ENCODE peak calls at places on chromosomes 13 and 19, in seven cellular contexts. One of them, this sample, is unnamed.
A peak's percentile ranks its signal among the peaks of the same experiment; 100 is the strongest.

GRCh38 chr13:33728271-33729037 is 89.5 kb upstream of the RFC3 start:
- DNase-seq in mesenchymal stem cell: no peak
- DNase-seq in mesendoderm: no peak
- DNase-seq in mucosa of gallbladder: peak; percentile 51
- DNase-seq in caudate nucleus: no peak
- DNase-seq in C1 segment of cervical spinal cord: no peak
- DNase-seq in smooth muscle cell of the brain vasculature: no peak
- DNase-seq in this sample: no peak

GRCh38 chr13:64753606-64754005 is 2476.5 kb downstream of the PCDH9 start:
- DNase-seq in mesenchymal stem cell: no peak
- DNase-seq in mesendoderm: no peak
- DNase-seq in mucosa of gallbladder: no peak
- DNase-seq in caudate nucleus: no peak
- DNase-seq in C1 segment of cervical spinal cord: no peak
- DNase-seq in smooth muscle cell of the brain vasculature: no peak
- DNase-seq in this sample: no peak

GRCh38 chr13:36531746-36532486 is 99.6 kb downstream of the CCNA1 start:
- DNase-seq in mesenchymal stem cell: peak; percentile 47
- DNase-seq in mesendoderm: no peak
- DNase-seq in mucosa of gallbladder: no peak
- DNase-seq in caudate nucleus: no peak
- DNase-seq in C1 segment of cervical spinal cord: no peak
- DNase-seq in smooth muscle cell of the brain vasculature: no peak
- DNase-seq in this sample: no peak

GRCh38 chr13:113588394-113589111 is 4.0 kb downstream of the TFDP1 start:
- DNase-seq in mesenchymal stem cell: no peak
- DNase-seq in mesendoderm: no peak
- DNase-seq in mucosa of gallbladder: no peak
- DNase-seq in caudate nucleus: no peak
- DNase-seq in C1 segment of cervical spinal cord: no peak
- DNase-seq in smooth muscle cell of the brain vasculature: no peak
- DNase-seq in this sample: no peak

GRCh38 chr19:47776568-47776967 is 1.9 kb upstream of the SELENOW start:
- DNase-seq in mesenchymal stem cell: peak; percentile 36
- DNase-seq in mesendoderm: peak; percentile 82
- DNase-seq in mucosa of gallbladder: no peak
- DNase-seq in caudate nucleus: no peak
- DNase-seq in C1 segment of cervical spinal cord: no peak
- DNase-seq in smooth muscle cell of the brain vasculature: no peak
- DNase-seq in this sample: no peak

GRCh38 chr19:14116918-14117578 is 514 bp downstream of the PRKACA start:
- DNase-seq in mesenchymal stem cell: no peak
- DNase-seq in mesendoderm: no peak
- DNase-seq in mucosa of gallbladder: no peak
- DNase-seq in caudate nucleus: no peak
- DNase-seq in C1 segment of cervical spinal cord: no peak
- DNase-seq in smooth muscle cell of the brain vasculature: no peak
- DNase-seq in this sample: peak; percentile 25

GRCh38 chr13:83297591-83298305 is 584.5 kb downstream of the SLITRK1 start:
- DNase-seq in mesenchymal stem cell: no peak
- DNase-seq in mesendoderm: no peak
- DNase-seq in mucosa of gallbladder: no peak
- DNase-seq in caudate nucleus: no peak
- DNase-seq in C1 segment of cervical spinal cord: no peak
- DNase-seq in smooth muscle cell of the brain vasculature: no peak
- DNase-seq in this sample: no peak

GRCh38 chr13:99975626-99976025 is 4.1 kb upstream of the ZIC5 start:
- DNase-seq in mesenchymal stem cell: no peak
- DNase-seq in mesendoderm: no peak
- DNase-seq in mucosa of gallbladder: no peak
- DNase-seq in caudate nucleus: no peak
- DNase-seq in C1 segment of cervical spinal cord: no peak
- DNase-seq in smooth muscle cell of the brain vasculature: no peak
- DNase-seq in this sample: no peak

GRCh38 chr13:108795841-108796240 is 166.4 kb downstream of the MYO16 start:
- DNase-seq in mesenchymal stem cell: peak; percentile 24
- DNase-seq in mesendoderm: peak; percentile 3
- DNase-seq in mucosa of gallbladder: no peak
- DNase-seq in caudate nucleus: no peak
- DNase-seq in C1 segment of cervical spinal cord: no peak
- DNase-seq in smooth muscle cell of the brain vasculature: peak; percentile 90
- DNase-seq in this sample: no peak

GRCh38 chr13:38008636-38009035 is 139.1 kb upstream of the TRPC4 start:
- DNase-seq in mesenchymal stem cell: peak; percentile 6
- DNase-seq in mesendoderm: no peak
- DNase-seq in mucosa of gallbladder: peak; percentile 27
- DNase-seq in caudate nucleus: no peak
- DNase-seq in C1 segment of cervical spinal cord: no peak
- DNase-seq in smooth muscle cell of the brain vasculature: no peak
- DNase-seq in this sample: no peak

GRCh38 chr19:49679832-49680472 is 2.9 kb downstream of the PRMT1 start:
- DNase-seq in mesenchymal stem cell: no peak
- DNase-seq in mesendoderm: no peak
- DNase-seq in mucosa of gallbladder: no peak
- DNase-seq in caudate nucleus: no peak
- DNase-seq in C1 segment of cervical spinal cord: no peak
- DNase-seq in smooth muscle cell of the brain vasculature: no peak
- DNase-seq in this sample: no peak

GRCh38 chr13:66207610-66208009 is 1022.5 kb downstream of the PCDH9 start:
- DNase-seq in mesenchymal stem cell: no peak
- DNase-seq in mesendoderm: no peak
- DNase-seq in mucosa of gallbladder: no peak
- DNase-seq in caudate nucleus: no peak
- DNase-seq in C1 segment of cervical spinal cord: no peak
- DNase-seq in smooth muscle cell of the brain vasculature: no peak
- DNase-seq in this sample: no peak

GRCh38 chr13:27270594-27271520 is at the start of gene RASL11A:
- DNase-seq in mesenchymal stem cell: peak; percentile 91
- DNase-seq in mesendoderm: peak; percentile 89
- DNase-seq in mucosa of gallbladder: peak; percentile 80
- DNase-seq in caudate nucleus: peak; percentile 55
- DNase-seq in C1 segment of cervical spinal cord: peak; percentile 61
- DNase-seq in smooth muscle cell of the brain vasculature: no peak
- DNase-seq in this sample: peak; percentile 71

GRCh38 chr19:28234637-28235036 is 978.3 kb downstream of the UQCRFS1 start:
- DNase-seq in mesenchymal stem cell: no peak
- DNase-seq in mesendoderm: peak; percentile 16
- DNase-seq in mucosa of gallbladder: peak; percentile 12
- DNase-seq in caudate nucleus: no peak
- DNase-seq in C1 segment of cervical spinal cord: no peak
- DNase-seq in smooth muscle cell of the brain vasculature: no peak
- DNase-seq in this sample: no peak

GRCh38 chr19:35140207-35140897 is 1.7 kb downstream of the FXYD1 start:
- DNase-seq in mesenchymal stem cell: no peak
- DNase-seq in mesendoderm: no peak
- DNase-seq in mucosa of gallbladder: no peak
- DNase-seq in caudate nucleus: no peak
- DNase-seq in C1 segment of cervical spinal cord: no peak
- DNase-seq in smooth muscle cell of the brain vasculature: no peak
- DNase-seq in this sample: no peak

GRCh38 chr13:48066310-48066989 is 28.5 kb downstream of the MED4 start:
- DNase-seq in mesenchymal stem cell: no peak
- DNase-seq in mesendoderm: no peak
- DNase-seq in mucosa of gallbladder: no peak
- DNase-seq in caudate nucleus: no peak
- DNase-seq in C1 segment of cervical spinal cord: no peak
- DNase-seq in smooth muscle cell of the brain vasculature: no peak
- DNase-seq in this sample: no peak

GRCh38 chr19:4295972-4296771 is 6.0 kb downstream of the TMIGD2 start:
- DNase-seq in mesenchymal stem cell: no peak
- DNase-seq in mesendoderm: no peak
- DNase-seq in mucosa of gallbladder: no peak
- DNase-seq in caudate nucleus: no peak
- DNase-seq in C1 segment of cervical spinal cord: no peak
- DNase-seq in smooth muscle cell of the brain vasculature: no peak
- DNase-seq in this sample: peak; percentile 82

GRCh38 chr19:18520848-18521691 is 800 bp downstream of the ELL start:
- DNase-seq in mesenchymal stem cell: peak; percentile 46
- DNase-seq in mesendoderm: peak; percentile 33
- DNase-seq in mucosa of gallbladder: peak; percentile 41
- DNase-seq in caudate nucleus: no peak
- DNase-seq in C1 segment of cervical spinal cord: no peak
- DNase-seq in smooth muscle cell of the brain vasculature: no peak
- DNase-seq in this sample: no peak

GRCh38 chr19:33071887-33072286 is 7.2 kb upstream of the RHPN2 start:
- DNase-seq in mesenchymal stem cell: no peak
- DNase-seq in mesendoderm: no peak
- DNase-seq in mucosa of gallbladder: no peak
- DNase-seq in caudate nucleus: no peak
- DNase-seq in C1 segment of cervical spinal cord: no peak
- DNase-seq in smooth muscle cell of the brain vasculature: no peak
- DNase-seq in this sample: no peak

GRCh38 chr13:79581870-79582315 is 100.9 kb downstream of the NDFIP2 start:
- DNase-seq in mesenchymal stem cell: peak; percentile 64
- DNase-seq in mesendoderm: peak; percentile 32
- DNase-seq in mucosa of gallbladder: no peak
- DNase-seq in caudate nucleus: no peak
- DNase-seq in C1 segment of cervical spinal cord: no peak
- DNase-seq in smooth muscle cell of the brain vasculature: peak; percentile 20
- DNase-seq in this sample: no peak

GRCh38 chr19:14406645-14407331 is 12.4 kb downstream of the DDX39A start:
- DNase-seq in mesenchymal stem cell: no peak
- DNase-seq in mesendoderm: no peak
- DNase-seq in mucosa of gallbladder: no peak
- DNase-seq in caudate nucleus: no peak
- DNase-seq in C1 segment of cervical spinal cord: no peak
- DNase-seq in smooth muscle cell of the brain vasculature: no peak
- DNase-seq in this sample: no peak

GRCh38 chr13:48562296-48563066 is 29.6 kb upstream of the RCBTB2 start:
- DNase-seq in mesenchymal stem cell: no peak
- DNase-seq in mesendoderm: no peak
- DNase-seq in mucosa of gallbladder: no peak
- DNase-seq in caudate nucleus: no peak
- DNase-seq in C1 segment of cervical spinal cord: no peak
- DNase-seq in smooth muscle cell of the brain vasculature: no peak
- DNase-seq in this sample: no peak

GRCh38 chr13:41562083-41562482 is 104.7 kb downstream of the RGCC start:
- DNase-seq in mesenchymal stem cell: peak; percentile 69
- DNase-seq in mesendoderm: no peak
- DNase-seq in mucosa of gallbladder: peak; percentile 55
- DNase-seq in caudate nucleus: peak; percentile 65
- DNase-seq in C1 segment of cervical spinal cord: peak; percentile 39
- DNase-seq in smooth muscle cell of the brain vasculature: peak; percentile 92
- DNase-seq in this sample: peak; percentile 70

GRCh38 chr13:111210488-111210887 is 95.4 kb downstream of the ARHGEF7 start:
- DNase-seq in mesenchymal stem cell: peak; percentile 89
- DNase-seq in mesendoderm: peak; percentile 48
- DNase-seq in mucosa of gallbladder: no peak
- DNase-seq in caudate nucleus: no peak
- DNase-seq in C1 segment of cervical spinal cord: no peak
- DNase-seq in smooth muscle cell of the brain vasculature: peak; percentile 71
- DNase-seq in this sample: peak; percentile 57

GRCh38 chr19:16566161-16566560 is 6.1 kb downstream of the SLC35E1 start:
- DNase-seq in mesenchymal stem cell: no peak
- DNase-seq in mesendoderm: no peak
- DNase-seq in mucosa of gallbladder: peak; percentile 56
- DNase-seq in caudate nucleus: no peak
- DNase-seq in C1 segment of cervical spinal cord: no peak
- DNase-seq in smooth muscle cell of the brain vasculature: no peak
- DNase-seq in this sample: no peak

GRCh38 chr13:80824231-80824630 is 483.3 kb upstream of the SPRY2 start:
- DNase-seq in mesenchymal stem cell: peak; percentile 4
- DNase-seq in mesendoderm: no peak
- DNase-seq in mucosa of gallbladder: no peak
- DNase-seq in caudate nucleus: no peak
- DNase-seq in C1 segment of cervical spinal cord: no peak
- DNase-seq in smooth muscle cell of the brain vasculature: no peak
- DNase-seq in this sample: no peak

GRCh38 chr19:776549-776948 is 20.7 kb upstream of the PTBP1 start:
- DNase-seq in mesenchymal stem cell: no peak
- DNase-seq in mesendoderm: no peak
- DNase-seq in mucosa of gallbladder: no peak
- DNase-seq in caudate nucleus: no peak
- DNase-seq in C1 segment of cervical spinal cord: no peak
- DNase-seq in smooth muscle cell of the brain vasculature: no peak
- DNase-seq in this sample: no peak

This sample was measured in nucleus accumbens.